ENCODE peak calls at places on chromosomes 6 and 20, in five cellular contexts. K is psoas muscle, P is neural progenitor cell, G is tibial artery, D is body of pancreas. B is an unnamed sample.

GRCh38 chr20:21391495-21392298 is 5.6 kb downstream of the NKX2-4 start:
- DNase-seq in P (peak), K (no peak), D (no peak), G (no peak), B (no peak)

GRCh38 chr20:40536866-40537265 is 152.2 kb downstream of the MAFB start:
- DNase-seq in K (no peak), G (no peak), P (no peak), D (no peak), B (no peak)

GRCh38 chr6:160992323-160993314 is 1.1 kb downstream of the MAP3K4 start:
- DNase-seq in G (peak), P (peak), K (no peak), D (peak), B (no peak)

GRCh38 chr6:159692303-159693127 is 526 bp downstream of the SOD2 start:
- DNase-seq in G (peak), D (peak), P (peak), K (peak), B (no peak)

GRCh38 chr6:136822051-136822378 is 377 bp upstream of the PEX7 start:
- DNase-seq in P (peak), G (no peak), D (no peak), K (no peak), B (no peak)

GRCh38 chr6:17505767-17506280 is 94.3 kb upstream of the FAM8A1 start:
- DNase-seq in K (no peak), G (no peak), D (no peak), P (no peak), B (no peak)

GRCh38 chr6:80531676-80532619 is 425.5 kb downstream of the BCKDHB start:
- DNase-seq in D (no peak), K (no peak), P (no peak), G (no peak), B (no peak)

GRCh38 chr20:53865905-53866786 is 204.2 kb downstream of the BCAS1 start:
- DNase-seq in G (no peak), K (no peak), P (peak), D (peak), B (peak)

GRCh38 chr6:110039996-110040383 is 61.9 kb downstream of the GPR6 start:
- DNase-seq in P (peak), K (no peak), G (no peak), D (peak), B (no peak)

GRCh38 chr6:150741633-150742200 is 123.8 kb upstream of the MTHFD1L start:
- DNase-seq in K (no peak), D (no peak), P (peak), G (no peak), B (no peak)

GRCh38 chr6:96923871-96924493 is 546 bp upstream of the KLHL32 start:
- DNase-seq in G (no peak), D (no peak), K (no peak), P (peak), B (no peak)

GRCh38 chr6:137808191-137808590 is 58.9 kb upstream of the TNFAIP3 start:
- DNase-seq in G (no peak), D (no peak), P (no peak), K (no peak), B (no peak)

GRCh38 chr6:24908555-24908954 is 27.2 kb downstream of the RIPOR2 start:
- DNase-seq in G (no peak), D (no peak), K (no peak), P (no peak), B (no peak)

GRCh38 chr6:127422791-127423190 is 36.4 kb downstream of the KIAA0408 start:
- DNase-seq in G (no peak), K (no peak), P (no peak), D (no peak), B (no peak)

GRCh38 chr6:121237859-121238258 is 96.4 kb downstream of the TBC1D32 start:
- DNase-seq in P (no peak), D (no peak), G (no peak), K (no peak), B (no peak)

GRCh38 chr6:27238010-27238983 is 9.2 kb upstream of the PRSS16 start:
- DNase-seq in K (no peak), G (no peak), P (peak), D (no peak), B (no peak)

GRCh38 chr20:46990017-46990810 is 95.6 kb downstream of the EYA2 start:
- DNase-seq in K (no peak), D (no peak), G (peak), P (peak), B (no peak)

DNA sequence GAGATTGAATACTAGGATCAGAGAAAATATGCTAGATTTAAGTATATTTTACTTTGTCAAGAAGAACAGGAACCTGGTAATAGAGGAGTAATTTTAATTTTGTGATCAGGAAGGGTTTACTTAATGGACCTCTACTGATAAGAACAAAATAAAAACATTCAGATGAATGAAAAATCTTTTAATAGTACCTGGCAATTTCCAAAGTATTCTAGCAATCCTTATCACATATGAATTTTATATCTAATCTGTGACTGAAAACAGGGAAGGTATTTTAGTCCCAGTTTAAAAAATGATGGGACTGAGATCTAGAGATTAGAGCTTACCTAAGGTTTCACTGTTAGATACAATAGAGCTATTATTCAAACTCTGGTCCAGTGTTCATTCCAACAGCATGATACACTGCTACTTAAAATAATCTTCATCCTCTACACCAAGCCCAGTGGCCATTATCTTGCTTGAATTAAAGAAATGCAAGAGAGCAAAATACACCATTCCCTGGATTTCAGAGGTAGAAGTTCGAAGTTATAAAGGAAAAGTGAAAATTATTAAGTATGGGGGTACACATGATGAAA is 13.5 kb downstream of the SLC17A5 start:
- DNase-seq in K (no peak), G (no peak), D (no peak), P (no peak), B (no peak)
- H3K27ac ChIP-seq in K (no peak), G (no peak), D (peak), P (no peak), B (peak)

DNA sequence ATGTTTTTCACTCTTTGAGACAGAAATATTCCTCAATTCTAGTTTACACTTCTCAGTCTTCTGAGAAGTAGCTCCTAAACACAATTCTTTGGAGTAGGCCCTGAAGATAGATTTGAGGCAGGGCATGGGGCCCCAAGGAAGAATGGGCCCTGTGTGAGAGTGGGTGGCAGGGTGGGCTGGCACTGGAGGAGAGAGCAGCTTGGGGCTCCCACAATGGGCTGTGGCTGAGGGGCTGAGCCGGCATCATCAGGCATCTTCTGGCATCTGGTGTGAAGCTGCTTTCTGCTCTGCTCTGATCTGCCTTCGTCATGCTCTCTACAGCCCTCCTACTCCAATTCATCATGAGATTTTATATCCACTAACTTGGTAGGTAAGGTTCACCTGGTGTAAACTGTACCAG is 88.2 kb downstream of the CDH26 start:
- DNase-seq in G (no peak), P (no peak), K (no peak), D (no peak), B (no peak)
- H3K27ac ChIP-seq in G (no peak), P (no peak), K (peak), D (no peak), B (peak)

GRCh38 chr20:49586967-49587587 is 19.1 kb upstream of the PTGIS start:
- DNase-seq in P (no peak), G (no peak), K (no peak), D (no peak), B (no peak)
- H3K27ac ChIP-seq in P (no peak), G (peak), K (no peak), D (no peak), B (no peak)

DNA sequence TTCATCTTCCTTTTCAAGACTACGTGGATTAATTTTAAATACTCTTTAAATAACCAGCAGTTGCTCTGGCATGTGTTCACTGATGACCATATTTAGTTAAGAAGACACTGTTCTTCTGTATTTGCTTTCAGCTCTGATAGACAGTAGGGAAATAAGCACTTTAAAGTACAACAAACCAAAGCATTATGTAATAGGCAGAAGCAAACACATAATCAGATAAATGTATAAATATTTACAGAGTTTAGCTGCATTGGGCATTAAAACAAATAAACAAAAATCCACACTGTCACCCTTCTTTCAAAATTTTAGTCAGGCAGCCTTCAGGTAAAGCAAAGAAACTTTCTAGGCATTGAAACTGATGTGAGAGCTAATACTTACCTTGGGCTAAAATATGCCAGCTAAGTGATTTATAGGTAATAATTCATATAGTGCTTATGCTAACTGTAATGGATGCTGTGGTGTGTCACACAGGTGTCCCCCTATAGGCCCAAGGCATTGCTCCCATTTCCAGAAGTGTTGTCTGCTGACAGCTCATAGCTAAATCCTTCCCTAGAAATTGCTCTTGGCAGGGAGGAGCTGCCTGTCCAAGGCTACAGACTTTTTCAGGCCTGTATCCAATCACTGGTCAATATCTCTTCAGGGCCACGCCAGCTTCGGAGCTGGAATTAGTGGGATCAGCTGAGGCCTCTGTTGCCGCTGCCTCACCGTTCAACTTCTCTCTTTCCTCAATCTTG is 111.5 kb upstream of the CITED2 start:
- DNase-seq in G (no peak), D (peak), P (no peak), K (no peak), B (no peak)
- H3K27ac ChIP-seq in G (no peak), D (peak), P (no peak), K (no peak), B (no peak)

GRCh38 chr6:42010185-42010872 is 40.0 kb upstream of the TAF8 start:
- DNase-seq in G (no peak), K (no peak), P (peak), D (no peak), B (no peak)
- H3K27ac ChIP-seq in G (no peak), K (no peak), P (no peak), D (no peak), B (no peak)